ENCODE peak calls at places on chromosomes 2 and 18, in eight cellular contexts. R is CD4-positive, CD25-positive, alpha-beta regulatory T cell; Y is hepatocyte; U is uterus; T is endodermal cell; S is adrenal gland; E is small intestine; O is lung. Z is an unnamed sample.

GRCh38 chr2:152483276-152483996 is 148.5 kb downstream of the FMNL2 start:
- DNase-seq in R (no peak), Y (no peak), U (no peak), T (no peak), S (no peak), E (no peak), O (no peak), Z (no peak)

GRCh38 chr18:9613550-9614400 is 584 bp downstream of the PPP4R1 start:
- DNase-seq in R (peak; percentile 26), Y (peak; percentile 84), U (peak; percentile 55), T (peak; percentile 83), S (peak; percentile 56), E (peak; percentile 66), O (peak; percentile 60), Z (peak; percentile 76)

GRCh38 chr2:96832751-96833507 is 10.9 kb downstream of the ANKRD23 start:
- DNase-seq in R (no peak), Y (peak; percentile 66), U (peak; percentile 49), T (peak; percentile 93), S (peak; percentile 88), E (no peak), O (peak; percentile 75), Z (peak; percentile 93)

GRCh38 chr2:11746807-11747459 is 501 bp downstream of the LPIN1 start:
- DNase-seq in R (peak; percentile 23), Y (peak; percentile 59), U (no peak), T (peak; percentile 81), S (no peak), E (peak; percentile 52), O (peak; percentile 42), Z (peak; percentile 62)

GRCh38 chr2:47534179-47534919 is 131.4 kb downstream of the MSH2 start:
- DNase-seq in R (no peak), Y (peak; percentile 77), U (peak; percentile 91), T (peak; percentile 69), S (peak; percentile 84), E (no peak), O (no peak), Z (no peak)

GRCh38 chr2:71759056-71759455 is 305.7 kb downstream of the DYSF start:
- DNase-seq in R (no peak), Y (no peak), U (no peak), T (no peak), S (no peak), E (no peak), O (no peak), Z (no peak)

GRCh38 chr18:5285326-5285725 is 10.2 kb downstream of the ZBTB14 start:
- DNase-seq in R (no peak), Y (no peak), U (no peak), T (no peak), S (no peak), E (no peak), O (no peak), Z (no peak)

GRCh38 chr2:14557111-14557510 is 75.4 kb upstream of the LRATD1 start:
- DNase-seq in R (no peak), Y (no peak), U (no peak), T (no peak), S (no peak), E (no peak), O (no peak), Z (no peak)

GRCh38 chr2:95761556-95761955 is 169.8 kb downstream of the TRIM43 start:
- DNase-seq in R (no peak), Y (no peak), U (no peak), T (peak; percentile 28), S (no peak), E (no peak), O (no peak), Z (no peak)

GRCh38 chr2:232315049-232315922 is 63.3 kb upstream of the ALPP start:
- DNase-seq in R (peak; percentile 78), Y (no peak), U (peak; percentile 45), T (no peak), S (no peak), E (peak; percentile 20), O (peak; percentile 65), Z (no peak)

GRCh38 chr2:200534572-200534971 is 8.6 kb downstream of the SGO2 start:
- DNase-seq in R (no peak), Y (no peak), U (no peak), T (no peak), S (no peak), E (no peak), O (no peak), Z (no peak)

GRCh38 chr18:62045316-62045715 is 141.5 kb downstream of the PIGN start:
- DNase-seq in R (no peak), Y (no peak), U (no peak), T (no peak), S (no peak), E (no peak), O (no peak), Z (no peak)

GRCh38 chr2:84839851-84840250 is 41.0 kb downstream of the TRABD2A start:
- DNase-seq in R (no peak), Y (no peak), U (no peak), T (no peak), S (no peak), E (no peak), O (no peak), Z (no peak)
- H3K4me1 ChIP-seq in R (peaks cover 76% of the 10 kb centered on the region), Y (peaks cover 4% of the 10 kb centered on the region), U (no peaks in the 10 kb centered on the region), T (no peaks in the 10 kb centered on the region), S (no peaks in the 10 kb centered on the region), E (no peaks in the 10 kb centered on the region), O (no peaks in the 10 kb centered on the region), Z (peaks cover 6% of the 10 kb centered on the region)

DNA sequence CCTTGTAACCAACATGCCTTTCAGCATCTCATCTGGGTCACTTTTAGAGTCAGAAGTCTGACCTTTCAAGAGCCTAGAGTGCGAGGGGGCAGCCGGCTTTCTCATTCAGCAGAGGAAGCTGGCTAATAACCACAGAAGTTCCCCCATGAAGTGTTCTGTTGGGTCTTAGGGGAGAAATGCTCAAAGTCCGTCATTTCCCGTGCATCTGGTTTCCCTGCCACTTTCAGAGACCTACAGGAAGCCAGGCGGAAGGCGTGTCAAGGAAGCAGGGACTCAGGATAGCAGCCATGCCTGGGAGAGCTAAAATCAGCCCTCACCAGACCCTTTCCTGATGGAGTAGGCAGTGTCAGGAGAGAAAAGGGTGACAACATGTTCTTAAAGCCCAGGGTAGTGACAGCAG is 301.8 kb upstream of the ID2 start:
- DNase-seq in R (no peak), Y (no peak), U (peak; percentile 22), T (no peak), S (no peak), E (peak; percentile 5), O (no peak), Z (no peak)
- H3K4me1 ChIP-seq in R (no peaks in the 10 kb centered on the region), Y (no peaks in the 10 kb centered on the region), U (no peaks in the 10 kb centered on the region), T (peaks cover 4% of the 10 kb centered on the region), S (no peaks in the 10 kb centered on the region), E (no peaks in the 10 kb centered on the region), O (no peaks in the 10 kb centered on the region), Z (no peaks in the 10 kb centered on the region)

GRCh38 chr2:239225456-239225855 is 175.4 kb downstream of the HDAC4 start:
- DNase-seq in R (no peak), Y (no peak), U (no peak), T (no peak), S (no peak), E (no peak), O (no peak), Z (no peak)

GRCh38 chr2:239222346-239223028 is 178.3 kb downstream of the HDAC4 start:
- DNase-seq in R (peak; percentile 15), Y (no peak), U (peak; percentile 28), T (no peak), S (no peak), E (no peak), O (no peak), Z (no peak)

GRCh38 chr2:239224249-239224605 is 176.6 kb downstream of the HDAC4 start:
- DNase-seq in R (no peak), Y (no peak), U (peak; percentile 15), T (no peak), S (no peak), E (no peak), O (no peak), Z (no peak)

GRCh38 chr2:239223029-239223329 is 177.8 kb downstream of the HDAC4 start:
- DNase-seq in R (no peak), Y (no peak), U (no peak), T (no peak), S (no peak), E (no peak), O (no peak), Z (no peak)

GRCh38 chr2:239223330-239224248 is 177.2 kb downstream of the HDAC4 start:
- DNase-seq in R (no peak), Y (peak; percentile 55), U (peak; percentile 38), T (no peak), S (no peak), E (peak; percentile 88), O (no peak), Z (no peak)
- H3K4me1 ChIP-seq in R (peaks cover 28% of the 10 kb centered on the region), Y (peaks cover 65% of the 10 kb centered on the region), U (peaks cover 4% of the 10 kb centered on the region), T (no peaks in the 10 kb centered on the region), S (peaks cover 78% of the 10 kb centered on the region), E (peaks cover 4% of the 10 kb centered on the region), O (peaks cover 35% of the 10 kb centered on the region), Z (peaks cover 12% of the 10 kb centered on the region)

DNA sequence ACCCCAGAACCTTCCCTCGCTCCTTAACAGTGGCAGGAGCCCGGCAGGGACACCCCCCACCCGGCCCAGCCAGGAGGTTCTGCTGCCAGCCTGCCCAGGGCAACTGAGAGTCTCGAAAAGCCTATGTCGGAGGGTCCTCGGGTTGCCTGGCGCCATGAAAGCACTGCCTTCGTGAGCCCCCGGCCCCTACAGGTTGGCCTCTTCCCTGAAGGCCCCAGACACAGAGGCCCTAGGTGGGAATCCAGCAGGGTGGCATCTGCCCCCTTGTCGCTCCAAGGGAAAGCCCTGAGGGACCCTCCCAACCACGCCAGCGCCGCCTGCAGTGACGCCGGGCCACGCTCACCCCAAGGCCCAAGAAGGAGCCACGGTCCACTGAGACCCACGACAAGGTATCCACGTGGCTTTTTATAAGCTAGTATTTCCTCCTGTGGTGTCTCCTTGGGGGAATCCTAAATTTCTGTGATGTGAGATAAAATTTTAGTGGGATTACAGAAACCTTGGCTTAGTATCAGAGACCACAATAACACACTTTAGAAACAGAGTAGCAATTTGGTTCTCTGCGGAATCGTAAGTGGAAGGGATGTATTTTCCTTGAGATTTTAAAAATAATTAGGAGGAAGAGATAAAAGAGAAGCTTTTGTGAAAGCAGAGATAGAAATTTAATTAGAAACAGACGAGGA is 138.9 kb downstream of the HDAC4 start:
- DNase-seq in R (no peak), Y (no peak), U (no peak), T (peak; percentile 12), S (peak; percentile 18), E (no peak), O (no peak), Z (no peak)
- H3K4me1 ChIP-seq in R (peaks cover 85% of the 10 kb centered on the region), Y (peaks cover 24% of the 10 kb centered on the region), U (peaks cover 3% of the 10 kb centered on the region), T (peaks cover 10% of the 10 kb centered on the region), S (peaks cover 59% of the 10 kb centered on the region), E (peaks cover 20% of the 10 kb centered on the region), O (peaks cover 31% of the 10 kb centered on the region), Z (peaks cover 4% of the 10 kb centered on the region)

DNA sequence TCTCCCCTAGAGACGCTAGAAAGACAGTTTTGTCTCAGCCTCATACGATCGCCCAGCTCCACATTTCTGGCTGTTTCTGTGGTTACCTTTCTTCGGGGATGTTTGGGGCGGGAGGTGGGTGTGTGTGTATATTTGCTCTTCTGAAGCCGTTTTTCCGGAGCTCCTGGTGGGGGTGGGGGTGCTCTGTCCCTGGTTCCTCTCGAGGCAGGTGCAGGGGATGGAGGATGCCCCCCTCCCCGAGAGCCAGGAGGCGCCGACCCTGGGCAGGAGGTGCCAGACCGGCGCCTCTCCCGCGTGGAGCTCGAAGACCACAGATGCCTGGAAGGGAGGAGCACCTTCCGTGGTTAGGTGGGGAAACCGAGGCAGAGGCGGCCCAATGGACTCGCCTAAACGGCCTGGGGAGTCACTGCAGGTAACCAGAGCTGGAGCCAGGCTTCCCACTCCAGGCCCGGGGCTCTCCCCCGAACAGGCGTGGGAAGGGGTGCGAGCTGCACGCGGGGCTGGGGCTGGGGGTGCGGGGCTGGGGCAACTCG is 692 bp upstream of the HPCAL1 start:
- DNase-seq in R (no peak), Y (peak; percentile 26), U (peak; percentile 35), T (no peak), S (no peak), E (no peak), O (no peak), Z (peak; percentile 31)
- H3K4me1 ChIP-seq in R (peaks cover 62% of the 10 kb centered on the region), Y (peaks cover 26% of the 10 kb centered on the region), U (no peaks in the 10 kb centered on the region), T (no peaks in the 10 kb centered on the region), S (peaks cover 39% of the 10 kb centered on the region), E (peaks cover 7% of the 10 kb centered on the region), O (no peaks in the 10 kb centered on the region), Z (peaks cover 24% of the 10 kb centered on the region)

Z was measured in neural progenitor cell.